ENCODE peak calls at places on chromosomes 12 and 14, in five cellular contexts. O is fibroblast of pulmonary artery, N is MM.1S, D is choroid plexus epithelial cell, Q is T-helper 1 cell. Z is an unnamed sample.

GRCh38 chr14:77151918-77152588 is 10.5 kb upstream of the ZDHHC22 start:
- DNase-seq in O (peak), N (peak), D (peak), Q (no peak), Z (peak)

GRCh38 chr12:51818086-51818485 is 30.4 kb downstream of the FIGNL2 start:
- DNase-seq in O (no peak), N (no peak), D (no peak), Q (no peak), Z (no peak)

GRCh38 chr14:24317141-24317927 is 6.0 kb downstream of the LTB4R start:
- DNase-seq in O (no peak), N (no peak), D (no peak), Q (no peak), Z (peak)

GRCh38 chr12:645563-646071 is 17.6 kb downstream of the NINJ2 start:
- DNase-seq in O (peak), N (no peak), D (peak), Q (no peak), Z (peak)

GRCh38 chr14:75016815-75017214 is 14.1 kb downstream of the EIF2B2 start:
- DNase-seq in O (no peak), N (no peak), D (no peak), Q (no peak), Z (no peak)

GRCh38 chr12:78241472-78241871 is 410.8 kb downstream of the NAV3 start:
- DNase-seq in O (no peak), N (no peak), D (no peak), Q (no peak), Z (no peak)

GRCh38 chr14:101849125-101849524 is 87.6 kb downstream of the PPP2R5C start:
- DNase-seq in O (no peak), N (no peak), D (no peak), Q (no peak), Z (no peak)

GRCh38 chr12:41606741-41607460 is 418.8 kb downstream of the PDZRN4 start:
- DNase-seq in O (no peak), N (no peak), D (no peak), Q (no peak), Z (no peak)

GRCh38 chr14:88079624-88080023 is 74.7 kb downstream of the GPR65 start:
- DNase-seq in O (no peak), N (no peak), D (no peak), Q (no peak), Z (no peak)

GRCh38 chr14:24115451-24116110 is 832 bp upstream of the NRL start:
- DNase-seq in O (no peak), N (no peak), D (peak), Q (no peak), Z (no peak)

GRCh38 chr12:72471806-72472205 is 199.6 kb downstream of the TRHDE start:
- DNase-seq in O (no peak), N (no peak), D (no peak), Q (no peak), Z (no peak)

GRCh38 chr14:75278422-75279152 is at the start of gene FOS:
- DNase-seq in O (peak), N (peak), D (peak), Q (peak), Z (peak)

GRCh38 chr12:10205251-10205807 is 7.3 kb upstream of the GABARAPL1 start:
- DNase-seq in O (no peak), N (no peak), D (peak), Q (no peak), Z (no peak)

GRCh38 chr12:113933201-113933786 is 32.8 kb downstream of the RBM19 start:
- DNase-seq in O (peak), N (no peak), D (peak), Q (no peak), Z (peak)

GRCh38 chr12:47995976-47996375 is 8.3 kb downstream of the COL2A1 start:
- DNase-seq in O (peak), N (no peak), D (peak), Q (no peak), Z (peak)

GRCh38 chr12:67413577-67413976 is 144.4 kb downstream of the CAND1 start:
- DNase-seq in O (no peak), N (no peak), D (no peak), Q (no peak), Z (no peak)

GRCh38 chr12:42935756-42936155 is 346.2 kb upstream of the PRICKLE1 start:
- DNase-seq in O (no peak), N (no peak), D (peak), Q (no peak), Z (no peak)

GRCh38 chr12:27163048-27163715 is 80.8 kb upstream of the C12orf71 start:
- DNase-seq in O (no peak), N (no peak), D (peak), Q (no peak), Z (peak)

GRCh38 chr14:21894003-21894897 is 220.6 kb upstream of the OR4E1 start:
- DNase-seq in O (no peak), N (peak), D (peak), Q (peak), Z (no peak)

GRCh38 chr12:64682572-64683277 is 72.4 kb downstream of the RASSF3 start:
- DNase-seq in O (peak), N (no peak), D (peak), Q (no peak), Z (peak)

GRCh38 chr14:69693145-69693544 is 73.8 kb upstream of the SRSF5 start:
- DNase-seq in O (no peak), N (peak), D (peak), Q (no peak), Z (no peak)